ENCODE peak calls at places on chromosome 19, in five cellular contexts. C is HS-27A, Y is brain microvascular endothelial cell, U is T-helper 9 cell, G is Panc1. Z is an unnamed sample.

GRCh38 chr19:19488875-19489690 is 26.3 kb downstream of the TSSK6 start:
- DNase-seq in G (peak; percentile 64), U (peak; percentile 88), Y (peak; percentile 92), C (peak; percentile 90), Z (peak; percentile 93)

GRCh38 chr19:10565028-10565566 is 713 bp downstream of the KRI1 start:
- DNase-seq in Y (peak; percentile 24), C (no peak), G (no peak), U (peak; percentile 39), Z (no peak)

GRCh38 chr19:35901854-35902661 is at the start of gene HCST:
- DNase-seq in Y (no peak), U (peak; percentile 46), C (no peak), G (no peak), Z (no peak)

GRCh38 chr19:16076958-16077611 is 790 bp downstream of the TPM4 start:
- DNase-seq in Y (no peak), U (peak; percentile 15), G (no peak), C (no peak), Z (no peak)

GRCh38 chr19:51971624-51972023 is 15.0 kb downstream of the ZNF350 start:
- DNase-seq in U (peak; percentile 7), Y (no peak), G (no peak), C (no peak), Z (no peak)

GRCh38 chr19:48394331-48395169 is 1.1 kb downstream of the GRIN2D start:
- DNase-seq in C (no peak), G (no peak), U (no peak), Y (no peak), Z (no peak)

GRCh38 chr19:52889931-52890330 is 7.5 kb downstream of the ZNF320 start:
- DNase-seq in C (no peak), G (no peak), Y (no peak), U (no peak), Z (peak; percentile 54)

GRCh38 chr19:591099-591958 is 1.6 kb downstream of the HCN2 start:
- DNase-seq in U (no peak), Y (no peak), G (no peak), C (no peak), Z (no peak)

GRCh38 chr19:47363758-47364529 is 14.8 kb downstream of the DHX34 start:
- DNase-seq in G (no peak), C (no peak), U (no peak), Y (peak; percentile 20), Z (no peak)

GRCh38 chr19:48954011-48954594 is 572 bp upstream of the BAX start:
- DNase-seq in Y (no peak), G (no peak), U (no peak), C (no peak), Z (no peak)